ENCODE peak calls at places on chromosome 9, in five cellular contexts. One of them, this sample, is unnamed.

GRCh38 chr9:130886981-130887380 is 9.6 kb downstream of the QRFP start:
- DNase-seq in anterior cingulate cortex: no peak
- DNase-seq in HTR-8/SVneo: no peak
- DNase-seq in EL: no peak
- DNase-seq in NCI-H2227 treated with DMSO at 0.1 percent for 48 hours: no peak
- DNase-seq in this sample: no peak

GRCh38 chr9:17757816-17758215 is 178.9 kb downstream of the SH3GL2 start:
- DNase-seq in anterior cingulate cortex: no peak
- DNase-seq in HTR-8/SVneo: no peak
- DNase-seq in EL: peak
- DNase-seq in NCI-H2227 treated with DMSO at 0.1 percent for 48 hours: no peak
- DNase-seq in this sample: no peak

GRCh38 chr9:94821098-94821930 is 94.8 kb downstream of the AOPEP start:
- DNase-seq in anterior cingulate cortex: no peak
- DNase-seq in HTR-8/SVneo: no peak
- DNase-seq in EL: no peak
- DNase-seq in NCI-H2227 treated with DMSO at 0.1 percent for 48 hours: no peak
- DNase-seq in this sample: no peak

GRCh38 chr9:3290231-3290840 is 235.5 kb downstream of the RFX3 start:
- DNase-seq in anterior cingulate cortex: no peak
- DNase-seq in HTR-8/SVneo: no peak
- DNase-seq in EL: no peak
- DNase-seq in NCI-H2227 treated with DMSO at 0.1 percent for 48 hours: no peak
- DNase-seq in this sample: no peak

GRCh38 chr9:88994820-88995180 is 3.5 kb downstream of the S1PR3 start:
- DNase-seq in anterior cingulate cortex: no peak
- DNase-seq in HTR-8/SVneo: no peak
- DNase-seq in EL: peak
- DNase-seq in NCI-H2227 treated with DMSO at 0.1 percent for 48 hours: no peak
- DNase-seq in this sample: peak

GRCh38 chr9:36029202-36029601 is 7.5 kb upstream of the RECK start:
- DNase-seq in anterior cingulate cortex: no peak
- DNase-seq in HTR-8/SVneo: no peak
- DNase-seq in EL: no peak
- DNase-seq in NCI-H2227 treated with DMSO at 0.1 percent for 48 hours: no peak
- DNase-seq in this sample: no peak

GRCh38 chr9:136950656-136951030 is 1.4 kb upstream of the LCN12 start:
- DNase-seq in anterior cingulate cortex: no peak
- DNase-seq in HTR-8/SVneo: no peak
- DNase-seq in EL: no peak
- DNase-seq in NCI-H2227 treated with DMSO at 0.1 percent for 48 hours: no peak
- DNase-seq in this sample: no peak

GRCh38 chr9:120868676-120869359 is 8.2 kb downstream of the PHF19 start:
- DNase-seq in anterior cingulate cortex: peak
- DNase-seq in HTR-8/SVneo: peak
- DNase-seq in EL: peak
- DNase-seq in NCI-H2227 treated with DMSO at 0.1 percent for 48 hours: peak
- DNase-seq in this sample: peak

GRCh38 chr9:122402403-122403268 is 31.8 kb downstream of the PTGS1 start:
- DNase-seq in anterior cingulate cortex: no peak
- DNase-seq in HTR-8/SVneo: peak
- DNase-seq in EL: peak
- DNase-seq in NCI-H2227 treated with DMSO at 0.1 percent for 48 hours: no peak
- DNase-seq in this sample: peak

GRCh38 chr9:92508018-92508417 is 25.7 kb upstream of the ASPN start:
- DNase-seq in anterior cingulate cortex: no peak
- DNase-seq in HTR-8/SVneo: no peak
- DNase-seq in EL: no peak
- DNase-seq in NCI-H2227 treated with DMSO at 0.1 percent for 48 hours: no peak
- DNase-seq in this sample: no peak

GRCh38 chr9:35605336-35606137 is 475 bp downstream of the TESK1 start:
- DNase-seq in anterior cingulate cortex: peak
- DNase-seq in HTR-8/SVneo: peak
- DNase-seq in EL: peak
- DNase-seq in NCI-H2227 treated with DMSO at 0.1 percent for 48 hours: no peak
- DNase-seq in this sample: no peak

GRCh38 chr9:16344343-16344742 is 526.1 kb downstream of the BNC2 start:
- DNase-seq in anterior cingulate cortex: no peak
- DNase-seq in HTR-8/SVneo: peak
- DNase-seq in EL: peak
- DNase-seq in NCI-H2227 treated with DMSO at 0.1 percent for 48 hours: no peak
- DNase-seq in this sample: peak

GRCh38 chr9:135247174-135247930 is 159.9 kb downstream of the OLFM1 start:
- DNase-seq in anterior cingulate cortex: no peak
- DNase-seq in HTR-8/SVneo: no peak
- DNase-seq in EL: no peak
- DNase-seq in NCI-H2227 treated with DMSO at 0.1 percent for 48 hours: no peak
- DNase-seq in this sample: no peak